ENCODE peak calls at places on chromosomes 12 and 14, in nine cellular contexts. M is right lobe of liver; J is CD8-positive, alpha-beta memory T cell; C is GM23248; A is IMR-90; V is cardiac muscle cell; Q is esophagus squamous epithelium; R is WERI-Rb-1; I is ovary. Z is an unnamed sample. For H3K36me3, the result is how much of the 10 kb centered on the place peaks cover.

GRCh38 chr14:88437659-88438058 is 52.2 kb downstream of the SPATA7 start:
- DNase-seq in J (no peak), A (no peak), M (no peak), R (peak), C (peak), I (no peak), V (no peak), Q (no peak), Z (no peak)

GRCh38 chr12:103884316-103884715 is 43.3 kb upstream of the NT5DC3 start:
- DNase-seq in V (peak), J (peak), R (peak), Q (no peak), M (no peak), I (no peak), C (peak), A (peak), Z (peak)

GRCh38 chr14:79730911-79731310 is 480.4 kb downstream of the DIO2 start:
- DNase-seq in M (no peak), C (no peak), R (no peak), J (no peak), V (no peak), I (no peak), A (no peak), Q (no peak), Z (no peak)

GRCh38 chr14:52091913-52092312 is 23.1 kb upstream of the NID2 start:
- DNase-seq in Q (no peak), A (no peak), J (no peak), R (no peak), I (no peak), M (no peak), C (no peak), V (no peak), Z (no peak)

GRCh38 chr12:116508145-116509121 is 50.7 kb upstream of the MAP1LC3B2 start:
- DNase-seq in V (peak), Q (no peak), J (no peak), M (no peak), I (peak), C (peak), R (peak), A (no peak), Z (no peak)

GRCh38 chr14:42228611-42229010 is 621.9 kb downstream of the LRFN5 start:
- DNase-seq in C (no peak), Q (no peak), J (no peak), V (no peak), R (no peak), I (no peak), A (no peak), M (no peak), Z (no peak)

GRCh38 chr14:61322799-61323290 is 1.5 kb downstream of the PRKCH start:
- DNase-seq in V (no peak), A (peak), R (no peak), C (peak), I (no peak), Q (no peak), J (peak), M (no peak), Z (peak)

GRCh38 chr12:51511546-51512260 is 79.3 kb upstream of the SCN8A start:
- DNase-seq in J (no peak), A (no peak), I (no peak), M (no peak), R (no peak), C (no peak), V (no peak), Q (no peak), Z (no peak)

GRCh38 chr12:13957576-13957975 is 23.8 kb downstream of the GRIN2B start:
- DNase-seq in V (no peak), A (no peak), R (no peak), I (no peak), J (no peak), C (no peak), M (no peak), Q (no peak), Z (no peak)

GRCh38 chr14:50791201-50791600 is 39.8 kb downstream of the NIN start:
- DNase-seq in M (no peak), C (no peak), J (no peak), V (no peak), A (no peak), R (no peak), Q (no peak), I (no peak), Z (no peak)

GRCh38 chr12:5222011-5222461 is 178.4 kb downstream of the KCNA5 start:
- DNase-seq in M (no peak), V (no peak), A (no peak), J (no peak), I (no peak), R (peak), Q (no peak), C (no peak), Z (no peak)

GRCh38 chr14:89425931-89426330 is 8.9 kb upstream of the FOXN3 start:
- DNase-seq in M (no peak), J (no peak), A (peak), R (no peak), C (peak), V (peak), Q (no peak), I (no peak), Z (no peak)

GRCh38 chr14:61260939-61261776 is 20.0 kb downstream of the TMEM30B start:
- DNase-seq in C (peak), J (no peak), I (no peak), M (peak), V (peak), A (peak), Q (no peak), R (no peak), Z (no peak)

DNA sequence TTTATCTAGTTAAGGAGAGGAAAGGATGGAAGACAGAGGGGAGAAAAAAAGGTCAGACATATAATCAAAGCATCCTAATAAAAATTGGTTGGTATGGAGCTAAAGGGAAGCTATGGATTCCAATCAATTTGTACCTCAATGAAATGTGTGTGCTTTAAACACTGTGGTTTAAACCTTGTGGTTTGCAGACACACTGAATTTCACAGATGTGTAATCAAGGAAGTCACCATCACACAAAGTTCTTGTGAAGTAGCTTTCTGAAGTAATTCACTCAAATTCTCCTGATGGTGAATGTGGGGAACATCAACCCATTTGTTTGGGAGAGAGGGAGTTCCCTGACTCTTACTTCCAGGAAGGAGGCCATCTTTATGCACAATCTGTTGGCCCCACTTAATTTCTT is 243.3 kb upstream of the KRR1 start:
- DNase-seq in Q (no peak), A (peak), M (no peak), R (no peak), V (no peak), I (no peak), J (no peak), C (no peak), Z (no peak)
- H3K36me3 ChIP-seq in Q (under half), A (under half), M (under half), R (under half), V (under half), I (under half), J (under half), C (under half), Z (under half)

GRCh38 chr14:101916816-101917412 is 47.5 kb upstream of the DYNC1H1 start:
- DNase-seq in R (no peak), M (no peak), Q (no peak), A (no peak), C (no peak), V (no peak), J (no peak), I (no peak), Z (no peak)
- H3K36me3 ChIP-seq in R (under half), M (under half), Q (under half), A (under half), C (under half), V (under half), J (half or more), I (under half), Z (half or more)

GRCh38 chr14:54727929-54728328 is 161.0 kb downstream of the SAMD4A start:
- DNase-seq in C (peak), Q (no peak), M (no peak), J (no peak), A (no peak), R (no peak), V (no peak), I (no peak), Z (no peak)
- H3K36me3 ChIP-seq in C (under half), Q (under half), M (under half), J (under half), A (under half), R (under half), V (under half), I (under half), Z (under half)

GRCh38 chr12:110339184-110339952 is 58.3 kb downstream of the ATP2A2 start:
- DNase-seq in M (no peak), C (peak), J (no peak), I (no peak), Q (no peak), R (no peak), A (no peak), V (no peak), Z (no peak)
- H3K36me3 ChIP-seq in M (under half), C (half or more), J (half or more), I (under half), Q (half or more), R (half or more), A (half or more), V (half or more), Z (half or more)

DNA sequence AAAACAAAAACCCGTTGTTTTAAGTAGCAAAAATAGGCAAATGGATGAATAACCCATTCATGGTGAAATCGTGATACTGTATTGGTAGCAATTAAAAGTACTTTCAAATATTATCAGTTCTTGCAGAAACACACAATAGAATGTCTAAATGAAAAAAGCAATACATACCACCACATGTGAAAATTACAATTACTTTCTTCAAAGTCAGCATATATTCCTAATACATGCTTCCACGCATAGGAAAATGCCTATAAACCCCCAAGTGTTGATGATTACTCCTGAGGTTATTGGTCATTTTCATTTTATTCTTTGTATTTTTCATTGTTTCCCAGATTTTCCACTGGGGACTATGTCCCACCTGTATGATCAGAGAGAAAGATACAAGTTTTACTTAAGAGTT is 15.2 kb downstream of the DDX55 start:
- DNase-seq in A (no peak), M (no peak), R (no peak), J (no peak), Q (no peak), I (no peak), C (no peak), V (no peak), Z (no peak)
- H3K36me3 ChIP-seq in A (half or more), M (under half), R (half or more), J (half or more), Q (under half), I (under half), C (half or more), V (half or more), Z (half or more)

GRCh38 chr12:110333201-110333600 is 52.2 kb downstream of the ATP2A2 start:
- DNase-seq in V (no peak), Q (no peak), I (no peak), J (no peak), M (no peak), R (no peak), A (no peak), C (no peak), Z (no peak)
- H3K36me3 ChIP-seq in V (half or more), Q (under half), I (under half), J (half or more), M (under half), R (half or more), A (half or more), C (half or more), Z (half or more)